ENCODE peak calls at places on chromosomes 4 and X, in six cellular contexts. One of them, this sample, is unnamed.

GRCh38 chr4:180449395-180449956 is 1793.7 kb upstream of the TENM3 start:
- DNase-seq in tibial nerve: no peak
- DNase-seq in AG09309: no peak
- DNase-seq in HFF-Myc: no peak
- DNase-seq in chondrocyte: no peak
- DNase-seq in PC-9: no peak
- DNase-seq in this sample: no peak

GRCh38 chrX:25066131-25066530 is 50.4 kb upstream of the ARX start:
- DNase-seq in PC-9: no peak
- DNase-seq in tibial nerve: no peak
- DNase-seq in AG09309: no peak
- DNase-seq in HFF-Myc: no peak
- DNase-seq in chondrocyte: no peak
- DNase-seq in this sample: no peak

GRCh38 chr4:183968931-183969330 is 63.8 kb downstream of the STOX2 start:
- DNase-seq in tibial nerve: no peak
- DNase-seq in HFF-Myc: no peak
- DNase-seq in chondrocyte: no peak
- DNase-seq in AG09309: no peak
- DNase-seq in PC-9: no peak
- DNase-seq in this sample: no peak

GRCh38 chrX:101417981-101418841 is 10.2 kb downstream of the HNRNPH2 start:
- DNase-seq in HFF-Myc: no peak
- DNase-seq in tibial nerve: peak
- DNase-seq in PC-9: no peak
- DNase-seq in AG09309: no peak
- DNase-seq in chondrocyte: peak
- DNase-seq in this sample: peak

GRCh38 chrX:38515291-38515690 is 46.1 kb upstream of the TSPAN7 start:
- DNase-seq in HFF-Myc: no peak
- DNase-seq in tibial nerve: no peak
- DNase-seq in PC-9: no peak
- DNase-seq in AG09309: no peak
- DNase-seq in chondrocyte: no peak
- DNase-seq in this sample: no peak

GRCh38 chr4:186789671-186790070 is 66.0 kb upstream of the FAT1 start:
- DNase-seq in PC-9: no peak
- DNase-seq in tibial nerve: no peak
- DNase-seq in HFF-Myc: no peak
- DNase-seq in chondrocyte: no peak
- DNase-seq in AG09309: no peak
- DNase-seq in this sample: no peak

GRCh38 chr4:185833055-185833598 is 21.1 kb upstream of the SORBS2 start:
- DNase-seq in PC-9: no peak
- DNase-seq in HFF-Myc: no peak
- DNase-seq in chondrocyte: no peak
- DNase-seq in tibial nerve: no peak
- DNase-seq in AG09309: no peak
- DNase-seq in this sample: no peak

GRCh38 chrX:18983711-18984380 is at the start of gene PHKA2:
- DNase-seq in HFF-Myc: no peak
- DNase-seq in PC-9: peak
- DNase-seq in chondrocyte: no peak
- DNase-seq in AG09309: no peak
- DNase-seq in tibial nerve: peak
- DNase-seq in this sample: peak

GRCh38 chr4:122602277-122603142 is 18.4 kb downstream of the IL21 start:
- DNase-seq in PC-9: no peak
- DNase-seq in tibial nerve: no peak
- DNase-seq in AG09309: peak
- DNase-seq in chondrocyte: no peak
- DNase-seq in HFF-Myc: peak
- DNase-seq in this sample: no peak
- TF ChIP-seq CTCF in PC-9: peak
- TF ChIP-seq CTCF in tibial nerve: no peak
- TF ChIP-seq CTCF in AG09309: peak
- TF ChIP-seq CTCF in chondrocyte: peak
- TF ChIP-seq CTCF in HFF-Myc: peak
- TF ChIP-seq CTCF in this sample: no peak

GRCh38 chrX:120857240-120857639 is 18.4 kb downstream of the CT47B1 start:
- DNase-seq in chondrocyte: no peak
- DNase-seq in AG09309: no peak
- DNase-seq in HFF-Myc: no peak
- DNase-seq in PC-9: no peak
- DNase-seq in tibial nerve: no peak
- DNase-seq in this sample: no peak
- TF ChIP-seq CTCF in chondrocyte: peak
- TF ChIP-seq CTCF in AG09309: peak
- TF ChIP-seq CTCF in HFF-Myc: peak
- TF ChIP-seq CTCF in PC-9: no peak
- TF ChIP-seq CTCF in tibial nerve: no peak
- TF ChIP-seq CTCF in this sample: no peak

GRCh38 chrX:50814701-50815476 is 895 bp upstream of the SHROOM4 start:
- DNase-seq in chondrocyte: no peak
- DNase-seq in HFF-Myc: no peak
- DNase-seq in tibial nerve: no peak
- DNase-seq in AG09309: no peak
- DNase-seq in PC-9: no peak
- DNase-seq in this sample: peak

GRCh38 chrX:50818986-50819385 is 5.0 kb upstream of the SHROOM4 start:
- DNase-seq in AG09309: no peak
- DNase-seq in PC-9: no peak
- DNase-seq in chondrocyte: no peak
- DNase-seq in HFF-Myc: no peak
- DNase-seq in tibial nerve: no peak
- DNase-seq in this sample: no peak

GRCh38 chrX:50813843-50814661 is at the start of gene SHROOM4:
- DNase-seq in HFF-Myc: no peak
- DNase-seq in PC-9: no peak
- DNase-seq in chondrocyte: peak
- DNase-seq in AG09309: no peak
- DNase-seq in tibial nerve: peak
- DNase-seq in this sample: peak

GRCh38 chrX:50812995-50813842 is 775 bp downstream of the SHROOM4 start:
- DNase-seq in PC-9: no peak
- DNase-seq in tibial nerve: no peak
- DNase-seq in HFF-Myc: no peak
- DNase-seq in chondrocyte: peak
- DNase-seq in AG09309: no peak
- DNase-seq in this sample: peak
- TF ChIP-seq CTCF in PC-9: no peak
- TF ChIP-seq CTCF in tibial nerve: no peak
- TF ChIP-seq CTCF in HFF-Myc: no peak
- TF ChIP-seq CTCF in chondrocyte: no peak
- TF ChIP-seq CTCF in AG09309: no peak
- TF ChIP-seq CTCF in this sample: no peak

DNA sequence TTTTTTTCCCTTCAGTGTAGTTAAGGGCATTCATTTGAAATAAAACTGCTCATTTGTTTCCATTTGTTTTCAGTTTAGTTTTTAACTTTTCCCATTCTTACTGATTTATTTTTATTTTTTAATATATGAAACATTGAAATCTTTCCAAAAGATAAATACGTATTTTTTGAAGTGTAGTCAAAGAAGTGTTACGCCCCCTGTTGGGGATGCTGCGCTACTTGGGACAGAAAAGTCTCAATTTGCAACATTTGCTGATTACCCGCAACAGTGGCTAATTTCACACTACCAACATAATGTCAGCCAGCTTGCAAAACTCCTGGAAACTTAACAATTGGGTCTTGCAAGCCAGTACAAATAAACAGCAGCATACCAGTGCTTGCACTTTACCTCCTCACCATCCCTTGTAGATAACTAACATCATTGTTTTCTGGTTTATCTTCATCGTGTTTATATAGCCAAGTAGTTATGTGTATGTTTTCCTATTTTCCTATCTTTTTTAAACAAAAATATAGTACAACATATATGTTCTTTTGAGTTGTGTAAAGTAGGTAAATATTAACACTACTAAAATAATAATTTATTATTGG is 158.6 kb downstream of the STPG2 start:
- DNase-seq in PC-9: no peak
- DNase-seq in tibial nerve: no peak
- DNase-seq in HFF-Myc: no peak
- DNase-seq in chondrocyte: no peak
- DNase-seq in AG09309: no peak
- DNase-seq in this sample: no peak
- TF ChIP-seq CTCF in PC-9: peak
- TF ChIP-seq CTCF in tibial nerve: no peak
- TF ChIP-seq CTCF in HFF-Myc: peak
- TF ChIP-seq CTCF in chondrocyte: peak
- TF ChIP-seq CTCF in AG09309: peak
- TF ChIP-seq CTCF in this sample: no peak

GRCh38 chr4:70531981-70532380 is 13.6 kb downstream of the AMTN start:
- DNase-seq in HFF-Myc: no peak
- DNase-seq in chondrocyte: no peak
- DNase-seq in AG09309: no peak
- DNase-seq in PC-9: no peak
- DNase-seq in tibial nerve: no peak
- DNase-seq in this sample: no peak
- TF ChIP-seq CTCF in HFF-Myc: no peak
- TF ChIP-seq CTCF in chondrocyte: peak
- TF ChIP-seq CTCF in AG09309: peak
- TF ChIP-seq CTCF in PC-9: no peak
- TF ChIP-seq CTCF in tibial nerve: no peak
- TF ChIP-seq CTCF in this sample: no peak